ENCODE peak calls at places on chromosomes 13 and 19, in six cellular contexts. H is Peyer's patch, E is kidney epithelial cell, G is cardiac fibroblast, J is fibroblast of lung, A is kidney. Y is an unnamed sample.

GRCh38 chr19:27774827-27775226 is 1438.1 kb downstream of the UQCRFS1 start:
- DNase-seq in H (no peak), E (no peak), G (peak; percentile 29), J (no peak), A (no peak), Y (no peak)

GRCh38 chr13:90454002-90454636 is 893.4 kb upstream of the MIR17HG start:
- DNase-seq in H (no peak), E (no peak), G (no peak), J (no peak), A (no peak), Y (no peak)

GRCh38 chr13:92578358-92578757 is 648.2 kb upstream of the GPC6 start:
- DNase-seq in H (no peak), E (no peak), G (no peak), J (no peak), A (no peak), Y (no peak)

GRCh38 chr13:80551650-80552497 is 210.9 kb upstream of the SPRY2 start:
- DNase-seq in H (no peak), E (no peak), G (peak; percentile 22), J (no peak), A (no peak), Y (no peak)

GRCh38 chr19:46932346-46932745 is 71.5 kb downstream of the ARHGAP35 start:
- DNase-seq in H (no peak), E (no peak), G (peak; percentile 53), J (peak; percentile 78), A (no peak), Y (peak; percentile 51)

GRCh38 chr19:31874313-31874712 is 471.1 kb upstream of the ZNF507 start:
- DNase-seq in H (no peak), E (no peak), G (no peak), J (no peak), A (no peak), Y (no peak)

GRCh38 chr19:4609878-4610511 is 29.3 kb upstream of the TNFAIP8L1 start:
- DNase-seq in H (no peak), E (no peak), G (no peak), J (no peak), A (peak; percentile 76), Y (no peak)

GRCh38 chr19:40805258-40805868 is 6.4 kb downstream of the EGLN2 start:
- DNase-seq in H (no peak), E (no peak), G (no peak), J (no peak), A (no peak), Y (no peak)

GRCh38 chr13:28636677-28637317 is 22.1 kb upstream of the POMP start:
- DNase-seq in H (no peak), E (peak; percentile 44), G (peak; percentile 81), J (peak; percentile 69), A (no peak), Y (peak; percentile 75)

GRCh38 chr13:40351537-40352384 is 314.7 kb downstream of the FOXO1 start:
- DNase-seq in H (no peak), E (no peak), G (no peak), J (no peak), A (no peak), Y (no peak)

GRCh38 chr19:11890634-11891033 is 3.1 kb downstream of the ZNF69 start:
- DNase-seq in H (no peak), E (no peak), G (no peak), J (no peak), A (no peak), Y (no peak)

GRCh38 chr13:55073000-55073399 is 2044.4 kb downstream of the OLFM4 start:
- DNase-seq in H (no peak), E (no peak), G (no peak), J (no peak), A (no peak), Y (no peak)

GRCh38 chr19:7013678-7014077 is 7.6 kb downstream of the MBD3L2B start:
- DNase-seq in H (no peak), E (no peak), G (peak; percentile 60), J (peak; percentile 14), A (no peak), Y (no peak)

GRCh38 chr19:18771328-18772242 is 19.5 kb downstream of the COMP start:
- DNase-seq in H (no peak), E (no peak), G (no peak), J (no peak), A (peak; percentile 64), Y (no peak)

GRCh38 chr13:35014606-35015005 is 72.5 kb downstream of the NBEA start:
- DNase-seq in H (no peak), E (no peak), G (no peak), J (no peak), A (no peak), Y (no peak)

GRCh38 chr19:46659151-46660007 is 1.6 kb downstream of the DACT3 start:
- DNase-seq in H (no peak), E (no peak), G (no peak), J (no peak), A (peak; percentile 85), Y (peak; percentile 16)

GRCh38 chr19:3386447-3387234 is 20.3 kb downstream of the NFIC start:
- DNase-seq in H (no peak), E (no peak), G (no peak), J (no peak), A (no peak), Y (no peak)

GRCh38 chr13:44116562-44117315 is 237.0 kb downstream of the LACC1 start:
- DNase-seq in H (no peak), E (no peak), G (peak; percentile 8), J (peak; percentile 6), A (no peak), Y (peak; percentile 28)
- TF ChIP-seq CTCF in H (peak; percentile 4), E (peak; percentile 14), G (peak; percentile 24), J (no peak), A (no peak), Y (peak; percentile 42)

GRCh38 chr13:110911880-110912279 is 3.0 kb downstream of the ANKRD10 start:
- DNase-seq in H (no peak), E (no peak), G (no peak), J (peak; percentile 41), A (no peak), Y (no peak)
- H3K4me3 ChIP-seq in H (peak overlapping the region; percentile 67), E (no peak overlapping the region), G (no peak overlapping the region), J (peak overlapping the region; percentile 77), A (no peak overlapping the region), Y (peak overlapping the region; percentile 99)

GRCh38 chr19:1252818-1253513 is 4.6 kb downstream of the MIDN start:
- DNase-seq in H (peak; percentile 92), E (peak; percentile 85), G (peak; percentile 98), J (peak; percentile 98), A (peak; percentile 99), Y (peak; percentile 97)
- TF ChIP-seq CTCF in H (peak; percentile 15), E (no peak), G (no peak), J (no peak), A (peak; percentile 9), Y (peak; percentile 40)

GRCh38 chr13:59538512-59538911 is 625.2 kb downstream of the DIAPH3 start:
- DNase-seq in H (no peak), E (no peak), G (no peak), J (no peak), A (no peak), Y (no peak)
- H3K4me3 ChIP-seq in H (no peak overlapping the region), E (no peak overlapping the region), G (no peak overlapping the region), J (no peak overlapping the region), A (no peak overlapping the region), Y (no peak overlapping the region)

GRCh38 chr19:44737238-44738160 is 11.0 kb upstream of the BCL3 start:
- DNase-seq in H (no peak), E (no peak), G (peak; percentile 42), J (peak; percentile 84), A (no peak), Y (peak; percentile 78)
- TF ChIP-seq CTCF in H (no peak), E (no peak), G (no peak), J (no peak), A (no peak), Y (no peak)

GRCh38 chr13:113410472-113411201 is 42.7 kb downstream of the ADPRHL1 start:
- DNase-seq in H (peak; percentile 50), E (peak; percentile 74), G (peak; percentile 90), J (peak; percentile 87), A (peak; percentile 80), Y (peak; percentile 41)
- H3K4me3 ChIP-seq in H (no peak overlapping the region), E (peak overlapping the region; percentile 25), G (no peak overlapping the region), J (peak overlapping the region; percentile 38), A (no peak overlapping the region), Y (no peak overlapping the region)

GRCh38 chr19:34480491-34480890 is 1.1 kb upstream of the WTIP start:
- DNase-seq in H (no peak), E (no peak), G (no peak), J (no peak), A (peak; percentile 72), Y (no peak)

GRCh38 chr19:34481861-34482379 is 362 bp downstream of the WTIP start:
- DNase-seq in H (no peak), E (no peak), G (peak; percentile 47), J (no peak), A (peak; percentile 73), Y (peak; percentile 56)

GRCh38 chr19:34482380-34483250 is 1.1 kb downstream of the WTIP start:
- DNase-seq in H (no peak), E (no peak), G (peak; percentile 46), J (peak; percentile 61), A (peak; percentile 83), Y (peak; percentile 32)

GRCh38 chr19:34479396-34479795 is 2.2 kb upstream of the WTIP start:
- DNase-seq in H (no peak), E (no peak), G (no peak), J (no peak), A (no peak), Y (no peak)

DNA sequence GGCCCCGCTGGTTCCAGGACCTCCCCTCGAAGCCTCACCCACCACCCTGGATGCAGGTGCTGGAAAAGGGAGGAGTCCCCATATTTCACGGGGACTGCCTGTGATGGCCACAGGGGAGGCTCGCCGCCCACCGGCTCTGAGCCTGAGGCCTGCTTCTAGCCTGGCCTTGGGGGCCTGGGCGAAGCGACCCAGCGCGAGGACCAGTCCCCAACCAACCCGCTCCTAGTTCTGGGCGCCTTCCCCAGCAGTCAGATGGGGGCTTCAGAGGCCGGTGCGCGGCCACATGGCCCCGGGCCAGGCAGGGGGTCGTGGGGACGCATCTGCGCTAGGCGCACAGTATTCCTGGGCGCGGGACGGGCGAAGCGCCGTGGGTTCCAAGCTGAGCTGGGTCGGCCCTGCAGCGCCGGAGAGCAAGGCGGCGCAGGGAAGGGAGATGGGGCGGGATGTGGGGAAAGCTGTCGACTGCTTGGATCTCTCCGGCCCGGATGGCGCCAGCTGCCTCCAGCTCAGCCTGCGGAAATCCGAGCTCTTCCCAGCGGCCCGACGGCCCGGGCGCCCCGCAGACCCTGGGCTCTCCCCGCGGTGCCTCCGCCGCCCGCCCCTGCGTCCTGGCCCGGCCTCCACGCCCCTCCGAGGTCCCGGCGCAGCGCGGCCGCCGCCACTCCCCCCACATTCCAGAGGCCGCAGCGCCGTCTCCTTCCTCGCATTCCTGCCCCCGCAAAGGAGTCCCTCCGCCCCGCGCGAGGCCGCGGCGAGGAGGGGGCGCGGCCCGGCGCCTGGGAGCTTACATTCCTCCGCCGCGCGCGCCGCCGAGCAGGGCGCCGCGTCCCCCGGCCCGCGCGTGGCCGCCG is at the start of gene WTIP:
- DNase-seq in H (peak; percentile 60), E (no peak), G (peak; percentile 82), J (peak; percentile 94), A (peak; percentile 93), Y (peak; percentile 87)
- TF ChIP-seq CTCF in H (no peak), E (no peak), G (no peak), J (no peak), A (no peak), Y (no peak)